ENCODE peak calls at places on chromosomes 6 and 20, in seven cellular contexts. X is activated CD8-positive, alpha-beta memory T cell treated with anti-CD3 and anti-CD28 coated beads, Interleukin-2, amount 50 U/mL, for 48 hours; U is activated CD4-positive, alpha-beta T cell treated with anti-CD3 and anti-CD28 coated beads for 24 hours; I is AG20443; Y is LHCN-M2; E is right cardiac atrium; H is endothelial cell. G is an unnamed sample.
A peak's percentile ranks its signal among the peaks of the same experiment; 100 is the strongest.

GRCh38 chr6:24273471-24273870 is 84.4 kb downstream of the DCDC2 start:
- DNase-seq in H (no peak), X (no peak), I (no peak), E (no peak), U (no peak), Y (peak; percentile 59), G (no peak)

GRCh38 chr6:149806127-149806526 is 56.6 kb downstream of the PCMT1 start:
- DNase-seq in Y (peak; percentile 3), U (no peak), H (no peak), X (no peak), E (no peak), I (no peak), G (no peak)

GRCh38 chr20:5667703-5668528 is 82.3 kb upstream of the SHLD1 start:
- DNase-seq in X (no peak), H (no peak), E (no peak), Y (no peak), I (no peak), U (no peak), G (no peak)

GRCh38 chr6:31532644-31533454 is 4.1 kb downstream of the MCCD1 start:
- DNase-seq in H (no peak), X (peak; percentile 48), Y (no peak), E (no peak), U (no peak), I (no peak), G (no peak)

GRCh38 chr6:118372413-118372812 is 175.7 kb upstream of the PLN start:
- DNase-seq in H (no peak), E (peak; percentile 67), I (peak; percentile 35), X (no peak), U (no peak), Y (peak; percentile 75), G (no peak)

GRCh38 chr6:20907486-20908071 is 373.3 kb downstream of the CDKAL1 start:
- DNase-seq in U (no peak), H (no peak), X (no peak), Y (peak; percentile 21), E (peak; percentile 24), I (no peak), G (no peak)

GRCh38 chr20:25226433-25227316 is 21.2 kb upstream of the PYGB start:
- DNase-seq in I (no peak), X (no peak), Y (no peak), H (no peak), E (peak; percentile 84), U (no peak), G (no peak)

GRCh38 chr6:168541307-168541706 is 100.3 kb downstream of the SMOC2 start:
- DNase-seq in X (no peak), U (no peak), E (no peak), Y (no peak), H (no peak), I (no peak), G (no peak)

GRCh38 chr6:7561153-7561964 is 19.9 kb downstream of the DSP start:
- DNase-seq in H (no peak), I (no peak), E (no peak), Y (peak; percentile 14), U (no peak), X (no peak), G (no peak)

GRCh38 chr6:136338486-136338885 is 48.8 kb upstream of the BCLAF1 start:
- DNase-seq in Y (no peak), X (no peak), I (no peak), U (no peak), H (no peak), E (no peak), G (no peak)

GRCh38 chr20:43941476-43942212 is 27.0 kb downstream of the TOX2 start:
- DNase-seq in H (no peak), Y (no peak), I (no peak), U (no peak), E (no peak), X (no peak), G (no peak)

GRCh38 chr20:57810511-57811372 is 100.9 kb upstream of the PMEPA1 start:
- DNase-seq in E (no peak), Y (peak; percentile 62), I (no peak), H (no peak), X (no peak), U (no peak), G (no peak)

GRCh38 chr20:32470025-32470861 is 112.1 kb downstream of the ASXL1 start:
- DNase-seq in H (peak; percentile 92), E (peak; percentile 90), X (no peak), U (no peak), Y (peak; percentile 22), I (peak; percentile 45), G (no peak)